ENCODE peak calls at places on chromosome 2, in five cellular contexts. A is suprapubic skin, B is hepatocyte, J is heart left ventricle, N is psoas muscle. L is an unnamed sample.

GRCh38 chr2:72092099-72092498 is 55.6 kb downstream of the CYP26B1 start:
- DNase-seq in A (no peak), B (no peak), J (no peak), N (no peak), L (no peak)

GRCh38 chr2:186848873-186849578 is at the start of gene ZSWIM2:
- DNase-seq in A (peak; percentile 75), B (peak; percentile 80), J (peak; percentile 46), N (peak; percentile 67), L (no peak)

GRCh38 chr2:164898475-164898874 is 56.9 kb downstream of the SLC38A11 start:
- DNase-seq in A (no peak), B (peak; percentile 62), J (no peak), N (no peak), L (peak; percentile 83)

GRCh38 chr2:218229239-218229638 is 12.2 kb downstream of the ARPC2 start:
- DNase-seq in A (no peak), B (no peak), J (no peak), N (no peak), L (no peak)

GRCh38 chr2:69087211-69087911 is 74.4 kb downstream of the ANTXR1 start:
- DNase-seq in A (no peak), B (no peak), J (no peak), N (no peak), L (no peak)

GRCh38 chr2:52192656-52193055 is 1160.7 kb upstream of the NRXN1 start:
- DNase-seq in A (no peak), B (no peak), J (no peak), N (no peak), L (peak; percentile 68)

GRCh38 chr2:237431372-237431771 is 17.4 kb upstream of the COL6A3 start:
- DNase-seq in A (no peak), B (no peak), J (no peak), N (no peak), L (no peak)

GRCh38 chr2:158100411-158100810 is 1.3 kb upstream of the UPP2 start:
- DNase-seq in A (no peak), B (no peak), J (no peak), N (no peak), L (no peak)

GRCh38 chr2:161981016-161981415 is 93.0 kb downstream of the DPP4 start:
- DNase-seq in A (no peak), B (no peak), J (no peak), N (no peak), L (no peak)

GRCh38 chr2:227607969-227608368 is 6.7 kb downstream of the SCYGR3 start:
- DNase-seq in A (no peak), B (no peak), J (no peak), N (no peak), L (no peak)

GRCh38 chr2:220143336-220143735 is 515.9 kb downstream of the SLC4A3 start:
- DNase-seq in A (no peak), B (peak; percentile 35), J (no peak), N (no peak), L (no peak)

GRCh38 chr2:6846540-6846939 is 19.2 kb downstream of the CMPK2 start:
- DNase-seq in A (no peak), B (no peak), J (no peak), N (no peak), L (no peak)

GRCh38 chr2:406876-407275 is 119.0 kb upstream of the ALKAL2 start:
- DNase-seq in A (no peak), B (no peak), J (no peak), N (no peak), L (no peak)

GRCh38 chr2:100321181-100321880 is 970 bp downstream of the LONRF2 start:
- DNase-seq in A (no peak), B (peak; percentile 81), J (peak; percentile 22), N (peak; percentile 41), L (no peak)

GRCh38 chr2:241724975-241725870 is 9.2 kb upstream of the D2HGDH start:
- DNase-seq in A (no peak), B (no peak), J (no peak), N (no peak), L (no peak)

GRCh38 chr2:9941196-9941995 is 10.1 kb upstream of the GRHL1 start:
- DNase-seq in A (no peak), B (peak; percentile 30), J (no peak), N (no peak), L (no peak)

GRCh38 chr2:28809927-28810326 is 707 bp upstream of the SPDYA start:
- DNase-seq in A (no peak), B (no peak), J (no peak), N (no peak), L (no peak)

GRCh38 chr2:217325251-217325650 is 465.4 kb upstream of the TNP1 start:
- DNase-seq in A (no peak), B (peak; percentile 27), J (no peak), N (no peak), L (no peak)

GRCh38 chr2:165016772-165017411 is 61.6 kb upstream of the SLC38A11 start:
- DNase-seq in A (no peak), B (peak; percentile 75), J (no peak), N (no peak), L (peak; percentile 42)

GRCh38 chr2:162153608-162154224 is 1.7 kb upstream of the GCG start:
- DNase-seq in A (peak; percentile 62), B (peak; percentile 80), J (no peak), N (no peak), L (peak; percentile 67)

GRCh38 chr2:176415946-176416499 is 146.8 kb downstream of the MTX2 start:
- DNase-seq in A (no peak), B (peak; percentile 1), J (no peak), N (no peak), L (no peak)

GRCh38 chr2:100321881-100322820 is at the start of gene LONRF2:
- DNase-seq in A (no peak), B (peak; percentile 58), J (peak; percentile 52), N (peak; percentile 57), L (no peak)

GRCh38 chr2:2940061-2940460 is 437.6 kb downstream of the EIPR1 start:
- DNase-seq in A (no peak), B (no peak), J (no peak), N (no peak), L (no peak)

GRCh38 chr2:105563000-105563719 is 164.3 kb upstream of the FHL2 start:
- DNase-seq in A (no peak), B (no peak), J (no peak), N (no peak), L (no peak)

GRCh38 chr2:223855426-223855825 is 18.0 kb upstream of the AP1S3 start:
- DNase-seq in A (no peak), B (no peak), J (no peak), N (no peak), L (peak; percentile 54)

GRCh38 chr2:708667-709066 is 31.5 kb upstream of the TMEM18 start:
- DNase-seq in A (no peak), B (no peak), J (no peak), N (no peak), L (no peak)

GRCh38 chr2:17962874-17963273 is 84.4 kb downstream of the KCNS3 start:
- DNase-seq in A (no peak), B (peak; percentile 16), J (no peak), N (no peak), L (no peak)

GRCh38 chr2:15782009-15782751 is 158.2 kb upstream of the MYCN start:
- DNase-seq in A (no peak), B (no peak), J (no peak), N (no peak), L (peak; percentile 95)

GRCh38 chr2:232549655-232550350 is 554 bp downstream of the TIGD1 start:
- DNase-seq in A (no peak), B (no peak), J (no peak), N (no peak), L (no peak)

GRCh38 chr2:232547991-232548390 is 2.4 kb downstream of the TIGD1 start:
- DNase-seq in A (no peak), B (no peak), J (no peak), N (no peak), L (no peak)

GRCh38 chr2:232551289-232551688 is 800 bp downstream of the EIF4E2 start:
- DNase-seq in A (no peak), B (no peak), J (no peak), N (no peak), L (no peak)

GRCh38 chr2:232551776-232552175 is 1.3 kb downstream of the EIF4E2 start:
- DNase-seq in A (no peak), B (no peak), J (no peak), N (no peak), L (no peak)

DNA sequence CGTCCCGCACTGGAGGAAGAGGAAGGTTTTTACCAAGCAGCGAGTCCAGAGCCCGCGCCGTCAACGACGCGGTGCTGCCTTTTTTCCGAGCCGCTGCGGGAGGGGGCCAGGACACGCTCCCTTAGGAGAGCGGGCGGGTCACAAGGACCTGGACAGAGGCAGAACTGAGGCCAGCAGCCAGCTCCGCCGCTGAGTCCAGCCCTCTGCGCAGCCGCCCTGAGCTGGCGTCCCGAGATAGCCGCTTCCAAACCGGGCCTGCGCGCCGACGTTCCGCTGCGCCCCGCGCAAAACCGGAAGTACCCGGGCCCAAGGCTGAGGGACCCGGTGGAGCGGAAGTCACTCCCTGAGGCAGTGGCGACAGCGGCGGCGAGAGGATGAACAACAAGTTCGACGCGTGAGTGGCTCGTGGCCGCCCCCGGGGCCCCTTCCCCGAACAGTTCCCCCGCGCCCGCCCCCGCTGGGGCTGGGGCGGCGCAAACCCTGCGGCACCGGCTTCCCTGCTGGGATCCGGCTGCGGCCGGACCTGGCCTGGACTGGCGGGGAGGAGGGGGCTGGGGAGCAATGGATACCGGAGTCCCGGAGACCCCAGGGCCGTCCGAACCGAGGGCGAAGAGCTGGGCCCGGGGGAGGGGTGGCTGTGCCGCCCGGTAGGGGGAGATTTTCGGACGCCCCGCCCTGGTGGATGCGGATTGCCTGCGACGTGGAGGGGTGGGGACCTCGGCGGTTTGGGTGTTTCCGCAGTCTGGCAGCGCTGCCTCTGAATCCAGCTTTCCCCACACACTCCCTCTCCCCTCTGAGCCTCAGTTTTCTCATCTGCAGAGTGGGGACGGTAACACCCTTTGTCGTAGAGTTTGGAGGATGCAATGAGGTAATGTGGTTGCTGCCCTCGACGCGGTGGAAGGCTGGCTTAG is at the start of the genes EIF4E2 and TIGD1:
- DNase-seq in A (peak; percentile 96), B (peak; percentile 97), J (peak; percentile 95), N (peak; percentile 96), L (peak; percentile 94)
- H3K36me3 ChIP-seq in A (peaks cover 3% of the 10 kb centered on the region), B (no peaks in the 10 kb centered on the region), J (peaks cover 17% of the 10 kb centered on the region), N (peaks cover 6% of the 10 kb centered on the region), L (no peaks in the 10 kb centered on the region)

GRCh38 chr2:151792589-151792988 is 35.6 kb downstream of the ARL5A start:
- DNase-seq in A (no peak), B (no peak), J (no peak), N (no peak), L (no peak)
- TF ChIP-seq CTCF in A (no peak), B (no peak), J (no peak), N (peak; percentile 30), L (no peak)

DNA sequence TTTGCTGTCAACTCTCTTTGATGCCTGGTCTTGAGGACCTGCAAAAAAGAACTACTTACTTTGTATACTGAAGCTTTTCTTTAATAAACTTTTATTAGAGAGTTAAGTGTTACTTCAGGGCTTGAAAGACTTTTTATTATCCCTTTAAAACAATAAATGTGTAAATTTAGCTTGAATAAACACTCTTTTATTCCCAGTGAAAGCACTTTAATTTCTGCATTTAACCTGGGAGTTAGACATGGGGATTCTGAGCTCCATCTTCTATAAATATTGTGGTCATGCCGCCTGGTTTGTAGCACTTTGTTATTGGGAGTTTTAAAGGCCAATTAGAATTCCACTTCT is 17.8 kb upstream of the E2F6 start:
- DNase-seq in A (no peak), B (no peak), J (no peak), N (no peak), L (no peak)
- H3K27me3 ChIP-seq in A (peaks cover 12% of the 10 kb centered on the region), B (peaks cover 25% of the 10 kb centered on the region), J (no peaks in the 10 kb centered on the region), N (no peaks in the 10 kb centered on the region), L (no peaks in the 10 kb centered on the region)

GRCh38 chr2:239973392-239973791 is 51.8 kb downstream of the NDUFA10 start:
- DNase-seq in A (no peak), B (no peak), J (no peak), N (no peak), L (no peak)
- H3K36me3 ChIP-seq in A (peaks cover 74% of the 10 kb centered on the region), B (peaks cover 6% of the 10 kb centered on the region), J (peaks cover 70% of the 10 kb centered on the region), N (peaks cover 6% of the 10 kb centered on the region), L (no peaks in the 10 kb centered on the region)

GRCh38 chr2:64213607-64214275 is 69.5 kb upstream of the PELI1 start:
- DNase-seq in A (no peak), B (no peak), J (no peak), N (no peak), L (no peak)
- TF ChIP-seq CTCF in A (no peak), B (no peak), J (no peak), N (no peak), L (no peak)

L was measured in Caco-2.